ENCODE peak calls at places on chromosomes 12 and 14, in five cellular contexts. P is HepG2, E is K562, X is SK-N-SH, B is GM12878. L is an unnamed sample.

GRCh38 chr14:43754838-43755237 is 752.2 kb downstream of the FSCB start:
- DNase-seq in B (no peak), X (no peak), E (no peak), P (no peak), L (no peak)

GRCh38 chr14:85528080-85528881 is 1.7 kb upstream of the FLRT2 start:
- DNase-seq in P (peak), B (no peak), E (no peak), X (no peak), L (no peak)

GRCh38 chr12:98751580-98752115 is 106.6 kb downstream of the APAF1 start:
- DNase-seq in E (peak), X (no peak), B (no peak), P (no peak), L (no peak)

GRCh38 chr12:29187756-29188155 is 38.7 kb downstream of the FAR2 start:
- DNase-seq in P (no peak), B (no peak), X (no peak), E (no peak), L (no peak)

GRCh38 chr12:53964315-53964713 is 8.6 kb upstream of the HOXC11 start:
- DNase-seq in E (no peak), X (no peak), B (no peak), P (no peak), L (no peak)

GRCh38 chr12:89073027-89073398 is 279.3 kb downstream of the DUSP6 start:
- DNase-seq in B (no peak), E (no peak), P (no peak), X (no peak), L (no peak)

GRCh38 chr14:20332386-20332945 is 613 bp downstream of the CCNB1IP1 start:
- DNase-seq in X (peak), P (peak), E (peak), B (no peak), L (no peak)

GRCh38 chr12:99427104-99427503 is 220.4 kb upstream of the GARIN6 start:
- DNase-seq in E (no peak), B (no peak), X (no peak), P (no peak), L (no peak)

DNA sequence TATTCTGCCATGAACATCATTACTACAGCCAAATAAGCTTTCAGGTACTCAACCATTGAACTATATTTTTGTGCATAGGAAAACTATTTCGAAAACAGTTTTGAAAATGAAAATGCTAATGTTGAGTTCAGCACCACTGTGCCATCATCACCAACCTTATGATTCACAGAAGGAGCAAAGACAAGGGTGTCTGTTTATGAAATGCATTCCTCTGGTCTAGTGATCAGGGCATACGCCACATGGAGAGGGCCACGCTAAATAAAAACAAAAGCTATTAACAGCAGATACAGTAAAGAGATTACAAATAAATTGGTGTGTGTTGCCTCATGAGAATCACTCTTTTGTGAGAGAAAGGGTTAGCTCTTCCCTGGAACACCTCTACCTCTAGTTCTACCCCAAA is 43.2 kb upstream of the BMAL2 start:
- DNase-seq in P (no peak), E (no peak), B (no peak), X (no peak), L (no peak)
- TF ChIP-seq FOXM1 in P (no peak), E (no peak), B (no peak), X (no peak), L (no peak)

DNA sequence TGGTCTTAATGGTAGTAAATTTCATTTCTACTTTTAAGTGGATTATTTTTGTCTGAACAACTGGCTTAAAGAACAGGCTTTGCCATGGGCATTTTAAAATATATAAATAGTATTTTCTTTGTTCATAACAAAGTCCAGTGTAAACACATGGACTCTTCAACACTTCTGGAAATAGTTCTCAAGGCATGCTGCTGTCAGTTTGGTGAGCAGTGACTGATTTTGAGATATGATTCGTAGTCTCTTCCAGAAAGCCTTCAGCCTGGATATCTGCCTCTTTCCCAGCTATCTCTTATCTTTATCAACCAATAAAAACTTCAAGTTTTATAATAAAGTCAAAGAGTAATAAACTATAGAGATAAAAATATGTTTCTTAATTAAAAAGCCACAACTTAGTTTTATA is 110.7 kb downstream of the NAV3 start:
- DNase-seq in E (no peak), B (no peak), X (no peak), P (no peak), L (no peak)
- TF ChIP-seq FOXM1 in E (no peak), B (no peak), X (no peak), P (no peak), L (no peak)

GRCh38 chr14:76918751-76919421 is 92.7 kb downstream of the LRRC74A start:
- DNase-seq in B (no peak), E (peak), X (peak), P (peak), L (peak)
- TF ChIP-seq FOXM1 in B (no peak), E (no peak), X (no peak), P (no peak), L (no peak)

GRCh38 chr14:31070431-31070830 is 44.3 kb upstream of the STRN3 start:
- DNase-seq in E (no peak), X (no peak), P (no peak), B (no peak), L (no peak)
- TF ChIP-seq FOXM1 in E (no peak), X (no peak), P (no peak), B (no peak), L (no peak)

GRCh38 chr14:75051556-75051899 is 261 bp upstream of the MLH3 start:
- DNase-seq in P (no peak), X (no peak), E (no peak), B (no peak), L (no peak)
- TF ChIP-seq FOXM1 in P (no peak), X (no peak), E (no peak), B (no peak), L (no peak)

L was measured in HEK293T.